ENCODE peak calls at places on chromosome 20, in four cellular contexts. One of them, this sample, is unnamed.

GRCh38 chr20:36061754-36062153 is 92.8 kb upstream of the EPB41L1 start:
- DNase-seq in WTC11: no peak
- DNase-seq in HepG2: no peak
- DNase-seq in GM12878: no peak
- DNase-seq in this sample: no peak

GRCh38 chr20:1308067-1308701 is 20.8 kb downstream of the SDCBP2 start:
- DNase-seq in WTC11: no peak
- DNase-seq in GM12878: no peak
- DNase-seq in HepG2: no peak
- DNase-seq in this sample: no peak

GRCh38 chr20:44467289-44467883 is 8.3 kb upstream of the TTPAL start:
- DNase-seq in GM12878: no peak
- DNase-seq in HepG2: peak; percentile 48
- DNase-seq in WTC11: peak; percentile 21
- DNase-seq in this sample: no peak

GRCh38 chr20:884983-885952 is 30.9 kb downstream of the ANGPT4 start:
- DNase-seq in WTC11: peak; percentile 90
- DNase-seq in HepG2: no peak
- DNase-seq in GM12878: no peak
- DNase-seq in this sample: no peak

GRCh38 chr20:57779401-57780003 is 69.7 kb upstream of the PMEPA1 start:
- DNase-seq in WTC11: no peak
- DNase-seq in GM12878: no peak
- DNase-seq in HepG2: no peak
- DNase-seq in this sample: no peak

GRCh38 chr20:57283867-57284266 is 17.4 kb upstream of the BMP7 start:
- DNase-seq in HepG2: no peak
- DNase-seq in GM12878: no peak
- DNase-seq in WTC11: no peak
- DNase-seq in this sample: no peak

GRCh38 chr20:52084727-52085126 is 106.9 kb downstream of the ZFP64 start:
- DNase-seq in HepG2: no peak
- DNase-seq in WTC11: no peak
- DNase-seq in GM12878: no peak
- DNase-seq in this sample: no peak

GRCh38 chr20:38947931-38948362 is 14.2 kb upstream of the DHX35 start:
- DNase-seq in WTC11: no peak
- DNase-seq in HepG2: no peak
- DNase-seq in GM12878: no peak
- DNase-seq in this sample: peak; percentile 60

GRCh38 chr20:62064788-62065668 is 653 bp downstream of the TAF4 start:
- DNase-seq in GM12878: no peak
- DNase-seq in WTC11: no peak
- DNase-seq in HepG2: no peak
- DNase-seq in this sample: peak; percentile 23

GRCh38 chr20:50230184-50230583 is 39.6 kb downstream of the CEBPB start:
- DNase-seq in GM12878: no peak
- DNase-seq in WTC11: no peak
- DNase-seq in HepG2: no peak
- DNase-seq in this sample: no peak

GRCh38 chr20:61932199-61932592 is 133.5 kb downstream of the TAF4 start:
- DNase-seq in WTC11: peak; percentile 1
- DNase-seq in GM12878: no peak
- DNase-seq in HepG2: no peak
- DNase-seq in this sample: no peak

GRCh38 chr20:8670900-8671229 is 398.0 kb upstream of the PLCB4 start:
- DNase-seq in GM12878: no peak
- DNase-seq in WTC11: no peak
- DNase-seq in HepG2: no peak
- DNase-seq in this sample: no peak

GRCh38 chr20:45779011-45779915 is 12.4 kb downstream of the WFDC3 start:
- DNase-seq in GM12878: no peak
- DNase-seq in HepG2: no peak
- DNase-seq in WTC11: no peak
- DNase-seq in this sample: no peak

GRCh38 chr20:63579017-63579705 is 5.1 kb upstream of the HELZ2 start:
- DNase-seq in HepG2: no peak
- DNase-seq in GM12878: no peak
- DNase-seq in WTC11: no peak
- DNase-seq in this sample: no peak

GRCh38 chr20:63582382-63583063 is 8.5 kb upstream of the HELZ2 start:
- DNase-seq in HepG2: no peak
- DNase-seq in GM12878: no peak
- DNase-seq in WTC11: no peak
- DNase-seq in this sample: no peak

GRCh38 chr20:63578224-63579016 is 4.4 kb upstream of the HELZ2 start:
- DNase-seq in HepG2: no peak
- DNase-seq in GM12878: no peak
- DNase-seq in WTC11: no peak
- DNase-seq in this sample: no peak

GRCh38 chr20:63577317-63577894 is 3.4 kb upstream of the HELZ2 start:
- DNase-seq in GM12878: no peak
- DNase-seq in HepG2: no peak
- DNase-seq in WTC11: no peak
- DNase-seq in this sample: no peak

GRCh38 chr20:63580796-63581461 is 6.9 kb upstream of the HELZ2 start:
- DNase-seq in HepG2: peak; percentile 78
- DNase-seq in GM12878: no peak
- DNase-seq in WTC11: peak; percentile 48
- DNase-seq in this sample: peak; percentile 68
- TF ChIP-seq NR2C2 in HepG2: peak; percentile 11
- TF ChIP-seq NR2C2 in GM12878: no peak
- TF ChIP-seq NR2C2 in WTC11: no peak
- TF ChIP-seq NR2C2 in this sample: no peak

DNA sequence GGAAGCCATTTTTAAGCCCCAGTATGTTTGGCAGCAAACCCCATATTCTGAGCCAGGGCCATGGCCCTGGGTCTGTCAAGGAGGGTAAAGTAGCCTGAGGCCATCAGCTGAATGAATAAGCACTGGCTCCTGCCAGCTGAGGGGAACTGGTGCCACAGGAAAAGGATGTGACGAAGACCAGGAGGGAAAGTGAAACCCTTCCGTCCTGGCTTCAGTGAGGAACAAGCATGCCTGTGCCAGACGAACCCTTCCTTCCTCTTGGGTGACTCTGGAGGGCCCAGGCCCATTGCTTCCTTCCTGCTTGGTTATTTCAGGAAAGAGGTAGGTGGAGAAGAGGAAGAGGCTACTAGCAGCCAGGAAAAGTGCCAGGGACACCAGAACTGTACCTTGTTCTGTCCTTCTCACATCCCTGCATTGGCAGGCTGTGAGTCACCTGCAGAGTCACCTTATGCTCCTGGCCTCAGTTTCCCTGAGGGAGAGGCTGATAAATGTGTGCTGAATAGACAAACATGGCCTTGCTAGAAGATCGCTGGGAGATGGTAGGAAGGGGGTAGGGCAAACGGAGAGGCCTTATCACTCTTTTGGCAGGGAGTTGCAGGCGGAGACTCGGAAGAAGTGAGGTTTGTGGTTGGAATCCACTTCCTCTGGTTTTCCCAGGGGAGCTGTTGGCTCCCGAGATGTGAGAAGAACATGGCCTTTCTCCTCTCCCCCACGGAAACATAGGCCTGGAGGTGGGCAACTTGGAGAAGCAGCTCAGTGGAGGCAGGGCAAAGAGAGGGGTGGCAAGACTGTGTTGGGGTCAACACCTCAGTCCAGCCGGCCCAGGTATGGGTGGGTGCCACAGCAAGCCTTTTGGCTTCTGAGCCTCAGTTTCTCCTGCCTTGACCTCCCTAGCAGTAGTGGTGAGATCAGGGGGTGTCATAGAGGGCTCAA is 37.4 kb downstream of the COX4I2 start:
- DNase-seq in WTC11: no peak
- DNase-seq in GM12878: no peak
- DNase-seq in HepG2: no peak
- DNase-seq in this sample: peak; percentile 91
- TF ChIP-seq NR2C2 in WTC11: no peak
- TF ChIP-seq NR2C2 in GM12878: no peak
- TF ChIP-seq NR2C2 in HepG2: no peak
- TF ChIP-seq NR2C2 in this sample: no peak

GRCh38 chr20:59923514-59923913 is 9.9 kb downstream of the SYCP2 start:
- DNase-seq in HepG2: no peak
- DNase-seq in GM12878: no peak
- DNase-seq in WTC11: no peak
- DNase-seq in this sample: no peak
- TF ChIP-seq NR2C2 in HepG2: no peak
- TF ChIP-seq NR2C2 in GM12878: no peak
- TF ChIP-seq NR2C2 in WTC11: no peak
- TF ChIP-seq NR2C2 in this sample: no peak

GRCh38 chr20:10636326-10636818 is 37.4 kb downstream of the JAG1 start:
- DNase-seq in GM12878: no peak
- DNase-seq in WTC11: no peak
- DNase-seq in HepG2: peak; percentile 35
- DNase-seq in this sample: no peak

GRCh38 chr20:10635476-10636208 is 38.2 kb downstream of the JAG1 start:
- DNase-seq in HepG2: no peak
- DNase-seq in GM12878: no peak
- DNase-seq in WTC11: no peak
- DNase-seq in this sample: no peak

GRCh38 chr20:10637062-10637559 is 36.7 kb downstream of the JAG1 start:
- DNase-seq in HepG2: no peak
- DNase-seq in WTC11: no peak
- DNase-seq in GM12878: no peak
- DNase-seq in this sample: no peak

GRCh38 chr20:10639051-10639761 is 34.6 kb downstream of the JAG1 start:
- DNase-seq in WTC11: no peak
- DNase-seq in GM12878: no peak
- DNase-seq in HepG2: no peak
- DNase-seq in this sample: no peak

DNA sequence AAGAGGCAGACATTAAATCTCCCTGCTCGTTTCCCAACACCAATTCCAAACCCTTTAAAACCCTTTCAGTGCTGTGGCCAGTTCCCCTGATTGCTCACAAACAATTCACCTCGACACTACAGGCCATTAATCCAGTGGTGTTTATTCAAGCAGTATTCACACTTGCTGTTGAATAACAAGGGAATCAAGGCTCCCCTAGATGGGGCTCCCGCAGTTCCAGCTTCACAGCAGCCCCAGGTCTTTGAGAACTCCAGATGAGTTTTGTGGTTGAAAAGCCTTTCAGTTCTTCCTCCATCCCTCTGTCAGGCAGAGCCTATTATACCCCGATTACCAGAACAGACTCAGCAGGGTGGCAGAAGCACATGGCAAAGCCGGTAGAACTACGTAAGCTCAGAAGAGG is 36.2 kb downstream of the JAG1 start:
- DNase-seq in WTC11: peak; percentile 61
- DNase-seq in GM12878: no peak
- DNase-seq in HepG2: no peak
- DNase-seq in this sample: no peak
- TF ChIP-seq NR2C2 in WTC11: no peak
- TF ChIP-seq NR2C2 in GM12878: no peak
- TF ChIP-seq NR2C2 in HepG2: no peak
- TF ChIP-seq NR2C2 in this sample: no peak

DNA sequence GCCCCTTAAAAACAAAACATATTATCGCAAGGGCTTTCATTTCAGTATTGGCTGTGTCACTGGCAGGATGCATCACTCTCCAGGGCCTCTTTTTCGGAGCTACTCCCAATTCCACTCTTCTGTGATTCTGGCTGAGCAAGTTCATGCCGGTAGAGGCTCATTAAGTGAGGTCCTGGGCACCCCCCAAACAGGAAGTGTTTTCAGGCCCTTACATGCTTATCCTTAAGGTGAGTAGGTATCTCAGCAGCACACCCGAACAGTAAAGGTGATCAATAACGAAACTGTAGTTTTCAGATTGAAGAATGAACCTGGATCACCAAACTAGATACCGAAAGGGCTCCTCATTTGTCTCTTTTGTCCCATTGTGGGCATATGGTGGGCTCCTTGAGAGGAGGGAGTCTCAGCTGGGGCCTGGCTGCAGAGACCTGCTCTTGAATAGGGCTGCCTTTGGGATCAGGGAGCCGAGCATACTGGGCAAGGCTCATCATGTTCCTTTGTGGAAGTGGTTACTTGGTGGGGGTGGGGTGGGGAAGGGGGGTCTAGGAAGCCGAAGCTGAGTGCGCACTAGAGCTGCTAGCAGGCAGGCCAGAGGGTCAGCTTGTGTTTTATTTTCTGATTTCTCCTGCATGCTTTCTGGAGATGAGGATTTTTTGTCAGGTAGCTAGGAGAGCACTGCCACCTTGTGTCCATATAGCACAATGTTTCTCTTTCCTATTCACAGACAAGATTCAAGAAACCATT is 65.2 kb downstream of the CDS2 start:
- DNase-seq in HepG2: peak; percentile 90
- DNase-seq in WTC11: peak; percentile 16
- DNase-seq in GM12878: peak; percentile 61
- DNase-seq in this sample: peak; percentile 63
- TF ChIP-seq NR2C2 in HepG2: no peak
- TF ChIP-seq NR2C2 in WTC11: no peak
- TF ChIP-seq NR2C2 in GM12878: no peak
- TF ChIP-seq NR2C2 in this sample: no peak

DNA sequence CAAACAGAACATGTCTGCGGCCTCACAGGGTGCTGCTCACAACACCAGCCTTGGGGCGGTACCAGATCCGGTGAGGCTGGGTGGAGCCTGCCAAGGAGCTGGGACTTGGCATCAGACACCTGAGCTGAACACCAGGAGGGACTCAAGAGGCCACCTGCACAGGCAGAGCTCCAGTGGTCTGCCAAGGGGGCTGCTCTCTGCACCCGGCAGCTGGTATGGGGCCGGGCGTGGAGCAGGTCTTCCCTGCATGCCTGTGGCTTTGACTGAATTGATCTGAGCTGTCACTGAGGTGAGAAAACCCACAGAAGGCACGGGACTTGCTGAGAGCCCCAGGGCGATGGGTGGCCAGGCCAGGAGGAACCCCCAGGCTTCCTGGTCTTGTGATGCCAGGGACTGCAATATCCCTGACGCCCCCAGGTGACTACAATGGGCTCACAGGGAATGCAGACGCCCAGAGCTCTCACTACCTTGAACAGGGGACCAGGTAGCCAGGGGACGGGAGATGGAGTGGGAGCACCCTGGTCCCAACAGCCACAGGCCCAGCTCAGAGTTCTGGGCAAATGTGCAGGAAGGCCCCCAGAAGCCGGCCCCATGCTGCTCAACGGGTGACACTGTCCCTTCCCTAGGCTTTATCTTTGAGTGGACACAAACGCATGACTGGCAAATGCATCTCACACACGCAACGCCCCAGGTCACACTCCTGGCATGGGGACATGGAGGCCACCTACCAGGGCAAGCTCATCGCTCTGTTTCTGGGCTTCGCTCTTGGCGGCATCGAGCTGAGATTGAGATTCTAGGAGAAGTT is 48.2 kb downstream of the DSTN start:
- DNase-seq in WTC11: peak; percentile 7
- DNase-seq in GM12878: no peak
- DNase-seq in HepG2: no peak
- DNase-seq in this sample: no peak
- TF ChIP-seq NR2C2 in WTC11: no peak
- TF ChIP-seq NR2C2 in GM12878: no peak
- TF ChIP-seq NR2C2 in HepG2: no peak
- TF ChIP-seq NR2C2 in this sample: no peak

GRCh38 chr20:19254086-19254821 is 41.8 kb downstream of the SLC24A3 start:
- DNase-seq in HepG2: no peak
- DNase-seq in WTC11: no peak
- DNase-seq in GM12878: no peak
- DNase-seq in this sample: no peak
- TF ChIP-seq NR2C2 in HepG2: no peak
- TF ChIP-seq NR2C2 in WTC11: no peak
- TF ChIP-seq NR2C2 in GM12878: no peak
- TF ChIP-seq NR2C2 in this sample: no peak